ENCODE peak calls at places on chromosomes 4 and X, in four cellular contexts. T is RPMI7951; B is activated T-helper 1 cell treated with anti-CD3 and anti-CD28 coated beads, Interleukin-2, amount 50 U/mL, for 16 hours; W is fibroblast of pulmonary artery. N is an unnamed sample.

GRCh38 chr4:40843696-40844095 is 93.9 kb downstream of the NSUN7 start:
- DNase-seq in T (no peak), W (no peak), B (no peak), N (no peak)

GRCh38 chr4:182872886-182873285 is 44.3 kb downstream of the DCTD start:
- DNase-seq in B (no peak), T (no peak), W (no peak), N (no peak)

GRCh38 chr4:76640252-76640925 is 205.4 kb downstream of the SHROOM3 start:
- DNase-seq in W (no peak), T (peak), B (no peak), N (no peak)

GRCh38 chr4:82833696-82834313 is 35.2 kb upstream of the SCD5 start:
- DNase-seq in B (no peak), W (peak), T (peak), N (peak)

GRCh38 chrX:103404225-103405008 is 28.1 kb downstream of the BEX3 start:
- DNase-seq in W (peak), T (peak), B (no peak), N (peak)

GRCh38 chrX:39222361-39223113 is 421.3 kb downstream of the MID1IP1 start:
- DNase-seq in T (no peak), W (no peak), B (no peak), N (peak)

GRCh38 chr4:112189754-112190153 is 41.8 kb upstream of the AP1AR start:
- DNase-seq in T (peak), W (peak), B (no peak), N (no peak)

GRCh38 chrX:20693071-20693470 is 426.4 kb upstream of the RPS6KA3 start:
- DNase-seq in B (no peak), T (no peak), W (no peak), N (no peak)

GRCh38 chrX:154822029-154822428 is 12.4 kb downstream of the SMIM9 start:
- DNase-seq in B (no peak), T (no peak), W (no peak), N (no peak)

GRCh38 chrX:26414534-26414933 is 198.6 kb downstream of the MAGEB5 start:
- DNase-seq in B (no peak), W (no peak), T (no peak), N (no peak)

GRCh38 chrX:101415180-101416130 is 7.4 kb downstream of the HNRNPH2 start:
- DNase-seq in T (peak), W (peak), B (no peak), N (peak)

GRCh38 chrX:41556958-41557357 is 109.8 kb downstream of the NYX start:
- DNase-seq in W (no peak), B (no peak), T (no peak), N (no peak)

GRCh38 chrX:39609941-39610340 is 487.8 kb downstream of the BCOR start:
- DNase-seq in T (no peak), W (no peak), B (no peak), N (no peak)

GRCh38 chr4:83255584-83255983 is 29.0 kb downstream of the COQ2 start:
- DNase-seq in B (no peak), W (peak), T (peak), N (no peak)

GRCh38 chrX:44914532-44915198 is 41.7 kb downstream of the KDM6A start:
- DNase-seq in T (peak), W (peak), B (no peak), N (no peak)

GRCh38 chr4:56656346-56656643 is 24.8 kb downstream of the HOPX start:
- DNase-seq in B (no peak), T (no peak), W (no peak), N (no peak)

GRCh38 chrX:41600266-41600665 is 88.5 kb upstream of the GPR34 start:
- DNase-seq in B (no peak), T (peak), W (peak), N (peak)

GRCh38 chrX:45172890-45173289 is 27.8 kb downstream of the DIPK2B start:
- DNase-seq in T (peak), W (peak), B (no peak), N (peak)

GRCh38 chrX:23779025-23779424 is 3.9 kb upstream of the SAT1 start:
- DNase-seq in T (peak), W (peak), B (no peak), N (peak)

GRCh38 chrX:95346854-95347253 is 1337.8 kb upstream of the DIAPH2 start:
- DNase-seq in B (no peak), W (peak), T (peak), N (peak)

GRCh38 chr4:55121246-55121645 is 4.1 kb downstream of the KDR start:
- DNase-seq in B (no peak), W (peak), T (no peak), N (no peak)

GRCh38 chr4:75671802-75672421 is 1.3 kb downstream of the G3BP2 start:
- DNase-seq in T (peak), W (peak), B (no peak), N (no peak)

GRCh38 chrX:49209434-49210251 is 9.7 kb upstream of the SYP start:
- DNase-seq in B (no peak), W (no peak), T (no peak), N (no peak)

GRCh38 chr4:120299631-120300030 is 233.0 kb upstream of the MAD2L1 start:
- DNase-seq in B (no peak), W (no peak), T (no peak), N (no peak)

GRCh38 chrX:39816871-39817731 is 280.7 kb downstream of the BCOR start:
- DNase-seq in B (no peak), T (peak), W (peak), N (no peak)

GRCh38 chr4:138981930-138982390 is 33.6 kb upstream of the NOCT start:
- DNase-seq in T (peak), W (peak), B (no peak), N (peak)

GRCh38 chr4:173490817-173491518 is 39.1 kb downstream of the HAND2 start:
- DNase-seq in B (no peak), W (peak), T (peak), N (peak)

GRCh38 chr4:89549907-89550306 is 242.3 kb upstream of the GPRIN3 start:
- DNase-seq in W (peak), T (peak), B (no peak), N (peak)

GRCh38 chr4:7910721-7911015 is 29.0 kb downstream of the AFAP1 start:
- DNase-seq in B (no peak), W (no peak), T (no peak), N (no peak)

GRCh38 chrX:16307950-16308349 is 140.7 kb downstream of the MAGEB17 start:
- DNase-seq in B (no peak), T (no peak), W (no peak), N (no peak)

GRCh38 chr4:78781925-78782324 is 5.8 kb downstream of the BMP2K start:
- DNase-seq in W (no peak), B (no peak), T (no peak), N (no peak)

GRCh38 chrX:74422576-74423288 is 1.4 kb downstream of the SLC16A2 start:
- DNase-seq in T (peak), W (peak), B (no peak), N (peak)

GRCh38 chrX:151984328-151984727 is 9.9 kb upstream of the GABRE start:
- DNase-seq in W (peak), T (peak), B (no peak), N (peak)

GRCh38 chrX:109270580-109271484 is 211.1 kb downstream of the GUCY2F start:
- DNase-seq in W (peak), T (peak), B (no peak), N (peak)

GRCh38 chr4:186700746-186701145 is 22.9 kb downstream of the FAT1 start:
- DNase-seq in B (no peak), T (no peak), W (peak), N (peak)

GRCh38 chr4:52659722-52660261 is 691 bp upstream of the USP46 start:
- DNase-seq in B (no peak), W (peak), T (peak), N (peak)

GRCh38 chrX:132491191-132491590 is 2.4 kb upstream of the MBNL3 start:
- DNase-seq in W (no peak), T (peak), B (no peak), N (peak)

GRCh38 chr4:1218892-1219552 is 29.9 kb downstream of the CTBP1 start:
- DNase-seq in T (no peak), W (no peak), B (no peak), N (no peak)

GRCh38 chr4:168805341-168805740 is 204.7 kb downstream of the CBR4 start:
- DNase-seq in T (no peak), B (no peak), W (no peak), N (no peak)

GRCh38 chr4:128285085-128286023 is 2.3 kb downstream of the PGRMC2 start:
- DNase-seq in W (peak), T (no peak), B (no peak), N (no peak)

N was measured in mammary epithelial cell.